ENCODE peak calls at places on chromosome 4, in eight cellular contexts. B, H, T, Y, Q, Z, X and C are unnamed samples.

GRCh38 chr4:179465131-179465797 is 2023.0 kb upstream of the AGA start:
- DNase-seq in B (no peak), H (no peak), T (no peak), Y (no peak), Q (no peak), Z (no peak), X (no peak), C (no peak)

GRCh38 chr4:133146574-133147198 is 2.4 kb upstream of the PCDH10 start:
- DNase-seq in B (peak; percentile 46), H (peak; percentile 23), T (no peak), Y (peak; percentile 43), Q (no peak), Z (peak; percentile 31), X (no peak), C (peak; percentile 23)

GRCh38 chr4:40897557-40898203 is 147.9 kb downstream of the NSUN7 start:
- DNase-seq in B (peak; percentile 22), H (peak; percentile 84), T (no peak), Y (peak; percentile 73), Q (peak; percentile 52), Z (peak; percentile 80), X (peak; percentile 65), C (peak; percentile 57)

GRCh38 chr4:174749091-174749490 is 80.0 kb downstream of the GLRA3 start:
- DNase-seq in B (peak; percentile 19), H (no peak), T (no peak), Y (no peak), Q (no peak), Z (no peak), X (no peak), C (no peak)

GRCh38 chr4:86448891-86449290 is 89.0 kb upstream of the MAPK10 start:
- DNase-seq in B (no peak), H (no peak), T (no peak), Y (no peak), Q (no peak), Z (no peak), X (no peak), C (no peak)

GRCh38 chr4:130185123-130185522 is 1089.2 kb downstream of the C4orf33 start:
- DNase-seq in B (no peak), H (no peak), T (no peak), Y (no peak), Q (no peak), Z (no peak), X (no peak), C (no peak)

GRCh38 chr4:55393461-55394320 is 2.1 kb upstream of the TMEM165 start:
- DNase-seq in B (peak; percentile 48), H (no peak), T (no peak), Y (no peak), Q (no peak), Z (peak; percentile 12), X (no peak), C (no peak)

GRCh38 chr4:18934197-18934596 is 912.6 kb upstream of the LCORL start:
- DNase-seq in B (no peak), H (no peak), T (no peak), Y (no peak), Q (no peak), Z (peak; percentile 36), X (no peak), C (no peak)

GRCh38 chr4:107036602-107037151 is 564 bp upstream of the DKK2 start:
- DNase-seq in B (no peak), H (no peak), T (no peak), Y (no peak), Q (no peak), Z (no peak), X (no peak), C (no peak)

GRCh38 chr4:86934772-86935498 is at the start of gene AFF1:
- DNase-seq in B (peak; percentile 96), H (peak; percentile 90), T (peak; percentile 76), Y (peak; percentile 39), Q (peak; percentile 91), Z (peak; percentile 84), X (peak; percentile 93), C (peak; percentile 86)

GRCh38 chr4:81352476-81352875 is 119.2 kb downstream of the RASGEF1B start:
- DNase-seq in B (peak; percentile 66), H (no peak), T (no peak), Y (no peak), Q (no peak), Z (no peak), X (no peak), C (no peak)

GRCh38 chr4:110516106-110516922 is 40.4 kb downstream of the ENPEP start:
- DNase-seq in B (peak; percentile 26), H (peak; percentile 81), T (no peak), Y (no peak), Q (peak; percentile 85), Z (peak; percentile 66), X (peak; percentile 88), C (peak; percentile 60)

GRCh38 chr4:38671594-38671943 is 7.6 kb downstream of the KLF3 start:
- DNase-seq in B (no peak), H (no peak), T (no peak), Y (no peak), Q (no peak), Z (no peak), X (no peak), C (peak; percentile 54)

GRCh38 chr4:122005064-122005755 is 53.4 kb upstream of the TRPC3 start:
- DNase-seq in B (peak; percentile 84), H (no peak), T (no peak), Y (no peak), Q (no peak), Z (no peak), X (no peak), C (no peak)

GRCh38 chr4:65014078-65014477 is 604.8 kb upstream of the TECRL start:
- DNase-seq in B (no peak), H (no peak), T (no peak), Y (no peak), Q (peak; percentile 89), Z (no peak), X (no peak), C (no peak)

GRCh38 chr4:3387943-3388348 is 53.8 kb upstream of the HGFAC start:
- DNase-seq in B (peak; percentile 32), H (no peak), T (peak; percentile 62), Y (no peak), Q (peak; percentile 71), Z (no peak), X (no peak), C (no peak)

GRCh38 chr4:139484861-139485311 is 31.0 kb downstream of the RAB33B start:
- DNase-seq in B (no peak), H (no peak), T (no peak), Y (no peak), Q (no peak), Z (no peak), X (peak; percentile 11), C (no peak)

GRCh38 chr4:105569014-105569850 is 16.8 kb downstream of the ARHGEF38 start:
- DNase-seq in B (no peak), H (no peak), T (no peak), Y (no peak), Q (no peak), Z (peak; percentile 47), X (no peak), C (no peak)

GRCh38 chr4:112318239-112319142 is 21.3 kb downstream of the ALPK1 start:
- DNase-seq in B (no peak), H (no peak), T (no peak), Y (no peak), Q (no peak), Z (no peak), X (no peak), C (peak; percentile 17)

GRCh38 chr4:15756361-15756861 is 21.7 kb upstream of the CD38 start:
- DNase-seq in B (no peak), H (peak; percentile 83), T (no peak), Y (no peak), Q (no peak), Z (no peak), X (no peak), C (peak; percentile 73)

GRCh38 chr4:166386491-166387367 is 513.7 kb downstream of the TLL1 start:
- DNase-seq in B (no peak), H (no peak), T (no peak), Y (no peak), Q (no peak), Z (no peak), X (no peak), C (no peak)

GRCh38 chr4:147809171-147809570 is 77.3 kb downstream of the ARHGAP10 start:
- DNase-seq in B (no peak), H (no peak), T (no peak), Y (no peak), Q (no peak), Z (no peak), X (no peak), C (no peak)